ENCODE peak calls at places on chromosomes 7 and 10, in six cellular contexts. U, Q, R, F, Z and X are unnamed samples.

GRCh38 chr7:55409474-55410225 is 44.5 kb downstream of the LANCL2 start:
- DNase-seq in U (no peak), Z (no peak), Q (peak), R (no peak), F (no peak), X (no peak)

GRCh38 chr7:157404845-157405481 is 68.2 kb downstream of the DNAJB6 start:
- DNase-seq in R (no peak), F (peak), U (no peak), Z (peak), Q (peak), X (no peak)

GRCh38 chr10:129426670-129427069 is 40.4 kb upstream of the MGMT start:
- DNase-seq in Z (no peak), F (no peak), U (no peak), Q (no peak), R (peak), X (no peak)

GRCh38 chr10:80315391-80315790 is 25.9 kb upstream of the MAT1A start:
- DNase-seq in Q (no peak), R (no peak), Z (peak), U (no peak), F (no peak), X (no peak)

GRCh38 chr7:151752816-151753600 is 123.9 kb downstream of the PRKAG2 start:
- DNase-seq in U (no peak), F (no peak), R (no peak), Z (no peak), Q (no peak), X (no peak)

GRCh38 chr7:32506266-32507054 is 11.2 kb downstream of the AVL9 start:
- DNase-seq in Z (no peak), R (no peak), Q (peak), U (no peak), F (no peak), X (no peak)

GRCh38 chr10:48467669-48468068 is 137.2 kb downstream of the ARHGAP22 start:
- DNase-seq in Z (no peak), R (peak), U (no peak), F (no peak), Q (no peak), X (no peak)

GRCh38 chr7:137313196-137313595 is 30.3 kb downstream of the PTN start:
- DNase-seq in Z (no peak), F (no peak), Q (no peak), U (no peak), R (no peak), X (no peak)

GRCh38 chr10:93678386-93678785 is 24.0 kb downstream of the FRA10AC1 start:
- DNase-seq in Q (no peak), F (no peak), Z (no peak), R (no peak), U (no peak), X (no peak)

GRCh38 chr10:103905441-103905840 is 12.5 kb downstream of the STN1 start:
- DNase-seq in R (no peak), U (no peak), F (no peak), Q (no peak), Z (no peak), X (no peak)

GRCh38 chr10:131825150-131825907 is 75.5 kb upstream of the PPP2R2D start:
- DNase-seq in U (no peak), R (no peak), F (no peak), Q (no peak), Z (peak), X (no peak)

GRCh38 chr10:92834981-92835380 is 13.3 kb upstream of the EXOC6 start:
- DNase-seq in R (no peak), U (no peak), Q (no peak), F (no peak), Z (no peak), X (no peak)

GRCh38 chr10:122738031-122738430 is 38.4 kb upstream of the C10orf120 start:
- DNase-seq in R (no peak), F (no peak), Z (no peak), U (no peak), Q (no peak), X (no peak)

GRCh38 chr7:30038182-30038980 is 10.2 kb downstream of the PLEKHA8 start:
- DNase-seq in R (no peak), Z (no peak), Q (no peak), U (no peak), F (no peak), X (no peak)

GRCh38 chr10:15259136-15259535 is 90.6 kb upstream of the NMT2 start:
- DNase-seq in Q (no peak), R (no peak), U (no peak), Z (no peak), F (no peak), X (no peak)

GRCh38 chr10:71087622-71088021 is 124.7 kb upstream of the UNC5B start:
- DNase-seq in R (peak), U (no peak), F (no peak), Z (no peak), Q (no peak), X (no peak)

GRCh38 chr10:100006241-100006886 is 3.4 kb downstream of the DNMBP start:
- DNase-seq in R (no peak), Z (no peak), U (no peak), F (peak), Q (peak), X (no peak)

GRCh38 chr10:18610517-18610916 is 40.9 kb downstream of the NSUN6 start:
- DNase-seq in U (peak), R (no peak), F (peak), Z (no peak), Q (peak), X (no peak)

GRCh38 chr7:37007319-37007718 is 283.0 kb upstream of the AOAH start:
- DNase-seq in Z (no peak), Q (no peak), R (no peak), F (no peak), U (no peak), X (no peak)

GRCh38 chr7:2271273-2272026 is 29.4 kb downstream of the NUDT1 start:
- DNase-seq in Z (no peak), Q (no peak), R (no peak), F (no peak), U (no peak), X (no peak)

GRCh38 chr10:117364121-117364960 is 10.9 kb downstream of the PDZD8 start:
- DNase-seq in U (no peak), F (no peak), R (no peak), Q (no peak), Z (no peak), X (peak)

GRCh38 chr7:44408596-44408995 is 81.9 kb downstream of the NUDCD3 start:
- DNase-seq in R (no peak), U (no peak), Q (no peak), Z (no peak), F (no peak), X (no peak)

GRCh38 chr7:141251957-141252356 is 178.1 kb downstream of the TMEM178B start:
- DNase-seq in Q (no peak), R (no peak), U (no peak), Z (no peak), F (no peak), X (no peak)

DNA sequence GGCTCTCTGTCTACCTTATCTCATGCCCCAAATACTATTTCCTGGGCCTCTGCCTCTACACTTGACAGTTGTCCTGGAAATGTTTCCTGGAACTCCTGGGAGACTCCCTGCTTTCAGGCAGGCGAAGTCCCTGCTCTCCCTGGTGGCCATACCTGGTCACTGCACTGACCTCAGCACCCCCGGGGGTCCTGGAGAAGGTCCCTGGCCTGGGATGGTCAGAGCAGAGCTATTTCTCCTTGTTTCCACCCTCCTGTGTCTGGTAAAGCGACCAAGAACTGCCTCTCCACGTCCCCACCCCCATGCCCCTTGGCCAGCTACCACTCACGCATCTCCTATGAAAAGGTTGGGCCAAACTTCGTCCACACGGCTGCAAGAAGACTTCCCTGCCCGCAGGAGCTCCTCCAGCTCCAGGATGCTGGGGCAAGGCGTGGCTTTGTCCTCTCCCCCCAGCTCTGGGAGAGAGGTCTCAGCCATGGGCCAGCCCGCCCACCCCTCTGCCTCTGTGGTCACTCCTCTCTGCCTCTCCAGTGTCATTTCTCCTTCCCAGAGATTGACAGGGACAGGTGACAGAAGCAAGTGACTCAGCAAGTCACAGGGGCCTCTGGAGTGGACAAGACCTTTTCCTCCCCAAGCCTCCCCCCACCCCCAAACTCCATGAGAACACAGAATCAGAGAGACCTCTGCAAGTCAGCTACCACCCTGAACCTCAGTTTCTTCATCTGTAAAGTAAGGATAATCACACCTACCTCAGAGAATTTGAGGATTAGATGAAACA is 2.6 kb upstream of the SAMD8 start:
- DNase-seq in Z (no peak), Q (peak), U (peak), R (no peak), F (peak), X (no peak)
- TF ChIP-seq CTCF in Z (no peak), Q (peak), U (peak), R (peak), F (peak), X (peak)

GRCh38 chr7:135662373-135663114 is at the start of gene STMP1:
- DNase-seq in Z (peak), Q (peak), R (peak), U (peak), F (peak), X (peak)
- TF ChIP-seq CTCF in Z (peak), Q (no peak), R (peak), U (no peak), F (peak), X (peak)

GRCh38 chr10:114548662-114549061 is 109.4 kb downstream of the ABLIM1 start:
- DNase-seq in U (peak), F (peak), R (no peak), Q (peak), Z (no peak), X (no peak)
- TF ChIP-seq CTCF in U (peak), F (peak), R (no peak), Q (peak), Z (peak), X (peak)

GRCh38 chr7:5396542-5396941 is 27.1 kb downstream of the TNRC18 start:
- DNase-seq in R (no peak), Q (peak), U (peak), F (peak), Z (no peak), X (no peak)
- TF ChIP-seq CTCF in R (no peak), Q (peak), U (no peak), F (peak), Z (peak), X (no peak)

GRCh38 chr7:148501707-148502139 is 88.8 kb upstream of the C7orf33 start:
- DNase-seq in Z (no peak), Q (no peak), F (peak), U (peak), R (peak), X (no peak)
- TF ChIP-seq CTCF in Z (no peak), Q (no peak), F (no peak), U (no peak), R (no peak), X (no peak)

DNA sequence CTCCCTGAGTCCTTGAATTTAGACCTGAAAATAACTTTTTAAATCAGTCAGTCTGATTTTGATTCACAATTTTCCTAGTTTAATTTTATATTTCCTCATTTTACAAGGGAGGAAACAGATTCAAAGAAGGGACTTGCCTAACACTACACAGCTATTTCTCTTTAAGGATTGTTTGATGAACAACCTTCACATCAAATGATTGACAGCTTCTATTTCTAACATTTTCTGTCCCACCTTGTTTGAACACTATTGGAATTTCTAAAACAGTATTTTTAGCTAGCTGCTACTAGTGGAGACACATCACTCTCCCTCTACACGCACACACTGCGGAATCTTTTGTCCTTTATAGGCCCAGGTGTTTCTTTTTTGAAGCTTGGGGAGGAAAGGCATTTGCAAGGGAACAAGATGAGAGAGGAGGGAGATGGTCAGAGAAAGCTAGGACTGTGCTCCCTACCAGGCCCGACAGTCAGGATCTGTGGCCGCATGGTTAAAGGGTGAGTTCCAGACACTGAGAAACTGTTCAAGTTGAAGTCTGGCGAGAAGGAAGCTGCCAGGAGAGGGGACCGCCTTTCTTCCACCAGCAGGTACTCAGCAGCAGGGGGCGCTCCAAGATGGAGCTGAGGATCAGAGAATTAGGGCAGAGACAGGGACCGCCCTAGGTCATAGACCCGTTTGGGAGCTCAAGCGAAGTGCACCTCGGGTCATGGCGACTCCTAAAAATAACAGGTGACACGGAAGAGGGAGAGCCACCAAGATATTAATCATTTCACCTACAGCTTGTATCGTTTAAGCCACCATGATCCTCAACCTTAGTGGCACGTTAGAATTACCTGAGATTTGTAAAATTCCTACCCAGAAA is 49.7 kb downstream of the DNAJC12 start:
- DNase-seq in F (peak), R (no peak), U (peak), Z (peak), Q (peak), X (peak)
- TF ChIP-seq CTCF in F (peak), R (peak), U (peak), Z (peak), Q (peak), X (peak)